ENCODE peak calls at places on chromosomes 13 and 19, in five cellular contexts. H is mammary epithelial cell, G is RWPE1, A is A673, Z is fibroblast of lung. S is an unnamed sample.

GRCh38 chr13:113074401-113074800 is 31.2 kb upstream of the F7 start:
- DNase-seq in H (no peak), G (no peak), A (no peak), Z (no peak), S (no peak)

GRCh38 chr19:1699386-1699785 is 47.0 kb upstream of the TCF3 start:
- DNase-seq in H (no peak), G (no peak), A (no peak), Z (no peak), S (no peak)

GRCh38 chr13:100789481-100789880 is 114.9 kb upstream of the TMTC4 start:
- DNase-seq in H (peak), G (no peak), A (peak), Z (peak), S (peak)

GRCh38 chr13:111610077-111610476 is 289.6 kb downstream of the TEX29 start:
- DNase-seq in H (no peak), G (no peak), A (no peak), Z (no peak), S (no peak)

GRCh38 chr19:15381429-15381828 is 1.8 kb upstream of the AKAP8 start:
- DNase-seq in H (no peak), G (no peak), A (no peak), Z (no peak), S (no peak)

GRCh38 chr19:45280471-45280961 is 29.4 kb downstream of the MARK4 start:
- DNase-seq in H (no peak), G (no peak), A (no peak), Z (no peak), S (peak)

GRCh38 chr13:77946522-77946921 is 27.9 kb upstream of the EDNRB start:
- DNase-seq in H (no peak), G (no peak), A (no peak), Z (no peak), S (no peak)

GRCh38 chr19:34184880-34185491 is 12.7 kb downstream of the LSM14A start:
- DNase-seq in H (no peak), G (no peak), A (no peak), Z (no peak), S (no peak)

GRCh38 chr13:112175162-112176075 is 108.5 kb downstream of the SOX1 start:
- DNase-seq in H (no peak), G (no peak), A (no peak), Z (no peak), S (no peak)

GRCh38 chr19:2239771-2240770 is 3.4 kb downstream of the SF3A2 start:
- DNase-seq in H (no peak), G (no peak), A (no peak), Z (peak), S (no peak)

GRCh38 chr13:59843040-59843439 is 320.7 kb downstream of the DIAPH3 start:
- DNase-seq in H (no peak), G (no peak), A (no peak), Z (no peak), S (no peak)

GRCh38 chr13:109979186-109979585 is 192.8 kb upstream of the IRS2 start:
- DNase-seq in H (peak), G (peak), A (no peak), Z (no peak), S (no peak)

GRCh38 chr13:38954291-38954690 is 36.3 kb downstream of the STOML3 start:
- DNase-seq in H (peak), G (no peak), A (no peak), Z (peak), S (no peak)

GRCh38 chr19:2038284-2039081 is 12.6 kb downstream of the MKNK2 start:
- DNase-seq in H (no peak), G (no peak), A (no peak), Z (no peak), S (no peak)

GRCh38 chr13:74730556-74731331 is 596.5 kb upstream of the KLF12 start:
- DNase-seq in H (no peak), G (no peak), A (no peak), Z (no peak), S (no peak)

GRCh38 chr13:101919541-101920306 is 467.2 kb downstream of the ITGBL1 start:
- DNase-seq in H (no peak), G (no peak), A (no peak), Z (peak), S (no peak)

GRCh38 chr19:33879818-33880575 is 83.3 kb downstream of the KCTD15 start:
- DNase-seq in H (no peak), G (no peak), A (no peak), Z (no peak), S (no peak)

GRCh38 chr13:46184277-46184699 is 2.3 kb upstream of the LCP1 start:
- DNase-seq in H (no peak), G (no peak), A (peak), Z (no peak), S (no peak)

GRCh38 chr13:46909037-46909436 is 12.2 kb upstream of the HTR2A start:
- DNase-seq in H (no peak), G (no peak), A (no peak), Z (peak), S (no peak)

GRCh38 chr19:39130337-39131254 is 5.0 kb downstream of the PAK4 start:
- DNase-seq in H (no peak), G (no peak), A (no peak), Z (no peak), S (no peak)

GRCh38 chr19:41192574-41193419 is at the start of gene CYP2S1:
- DNase-seq in H (peak), G (peak), A (no peak), Z (no peak), S (no peak)

GRCh38 chr13:49097374-49097773 is 121.7 kb downstream of the FNDC3A start:
- DNase-seq in H (peak), G (peak), A (peak), Z (peak), S (no peak)

GRCh38 chr13:30972888-30973377 is 40.5 kb downstream of the TEX26 start:
- DNase-seq in H (no peak), G (no peak), A (no peak), Z (peak), S (no peak)

GRCh38 chr19:58476498-58477015 is 405 bp downstream of the ZNF446 start:
- DNase-seq in H (no peak), G (no peak), A (peak), Z (peak), S (no peak)

GRCh38 chr19:35716735-35716984 is 1.1 kb upstream of the KMT2B start:
- DNase-seq in H (no peak), G (no peak), A (no peak), Z (no peak), S (peak)

GRCh38 chr19:749811-750210 is 1.1 kb upstream of the MISP start:
- DNase-seq in H (no peak), G (no peak), A (no peak), Z (no peak), S (no peak)

GRCh38 chr13:23372264-23372905 is 61.1 kb downstream of the SACS start:
- DNase-seq in H (no peak), G (no peak), A (no peak), Z (peak), S (no peak)

GRCh38 chr19:36417752-36418286 is 625 bp downstream of the ZFP82 start:
- DNase-seq in H (no peak), G (no peak), A (no peak), Z (no peak), S (no peak)

GRCh38 chr19:7494416-7495098 is 5.7 kb upstream of the PEX11G start:
- DNase-seq in H (peak), G (no peak), A (no peak), Z (peak), S (peak)

GRCh38 chr19:35076657-35077056 is 35.1 kb downstream of the HPN start:
- DNase-seq in H (no peak), G (no peak), A (no peak), Z (no peak), S (no peak)

GRCh38 chr19:34188388-34188787 is 16.1 kb downstream of the LSM14A start:
- DNase-seq in H (no peak), G (no peak), A (no peak), Z (no peak), S (no peak)

GRCh38 chr19:15154002-15154612 is 46.7 kb downstream of the NOTCH3 start:
- DNase-seq in H (peak), G (peak), A (peak), Z (peak), S (no peak)

GRCh38 chr13:48263196-48263595 is 30.2 kb downstream of the ITM2B start:
- DNase-seq in H (peak), G (peak), A (no peak), Z (peak), S (no peak)

GRCh38 chr13:34300559-34300958 is 482.6 kb downstream of the RFC3 start:
- DNase-seq in H (peak), G (no peak), A (no peak), Z (peak), S (no peak)

GRCh38 chr19:1590641-1591397 is 1.8 kb downstream of the MBD3 start:
- DNase-seq in H (no peak), G (no peak), A (peak), Z (no peak), S (no peak)

GRCh38 chr13:106981050-106981449 is 413.1 kb upstream of the ARGLU1 start:
- DNase-seq in H (no peak), G (no peak), A (no peak), Z (no peak), S (no peak)
- H3K27ac ChIP-seq in H (no peak), G (no peak), A (no peak), Z (no peak), S (no peak)

DNA sequence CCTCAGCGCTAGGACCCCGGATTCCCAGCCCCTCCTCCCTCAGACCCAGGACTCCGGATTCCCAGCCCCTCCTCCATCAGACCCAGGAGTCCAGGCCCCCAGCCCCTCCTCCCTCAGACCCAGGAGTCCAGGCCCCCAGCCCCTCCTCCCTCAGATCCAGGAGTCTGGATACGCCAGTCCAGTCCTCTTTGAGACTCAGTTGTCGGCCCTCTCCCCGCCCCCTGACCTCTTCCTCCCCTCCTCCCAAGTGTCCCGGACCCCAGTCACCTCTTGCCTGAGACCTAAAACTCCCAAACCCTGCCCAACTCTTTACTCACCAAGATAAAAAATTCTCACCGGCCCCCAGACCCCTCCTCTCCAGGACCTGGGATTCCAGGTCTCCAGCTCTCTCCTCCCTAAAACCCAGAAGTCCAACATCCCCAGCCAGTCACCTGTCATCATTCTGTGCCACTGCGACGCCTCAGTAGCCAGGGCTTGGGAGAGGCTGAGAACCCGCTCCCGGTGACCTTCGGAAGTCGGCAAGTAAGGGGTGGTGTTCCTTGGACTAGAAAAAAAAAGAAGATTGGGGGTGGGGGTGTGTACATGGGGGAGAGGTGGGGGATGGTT is 1.4 kb upstream of the HSD17B14 start:
- DNase-seq in H (no peak), G (no peak), A (no peak), Z (no peak), S (no peak)
- H3K27ac ChIP-seq in H (no peak), G (no peak), A (no peak), Z (peak), S (peak)

GRCh38 chr13:40758811-40759210 is 12.2 kb downstream of the MRPS31 start:
- DNase-seq in H (no peak), G (no peak), A (no peak), Z (no peak), S (no peak)

GRCh38 chr13:40755082-40755755 is 15.8 kb downstream of the MRPS31 start:
- DNase-seq in H (no peak), G (no peak), A (no peak), Z (no peak), S (no peak)

GRCh38 chr13:40756042-40756441 is 14.9 kb downstream of the MRPS31 start:
- DNase-seq in H (no peak), G (no peak), A (no peak), Z (no peak), S (no peak)
- H3K27ac ChIP-seq in H (no peak), G (no peak), A (no peak), Z (no peak), S (no peak)

GRCh38 chr19:4687396-4687795 is 17.3 kb upstream of the MYDGF start:
- DNase-seq in H (no peak), G (no peak), A (no peak), Z (no peak), S (no peak)
- H3K27ac ChIP-seq in H (no peak), G (peak), A (no peak), Z (no peak), S (no peak)

GRCh38 chr19:46491975-46492682 is 3.5 kb downstream of the PNMA8B start:
- DNase-seq in H (no peak), G (no peak), A (no peak), Z (no peak), S (no peak)

GRCh38 chr19:46490774-46491173 is 4.9 kb downstream of the PNMA8B start:
- DNase-seq in H (no peak), G (no peak), A (no peak), Z (no peak), S (no peak)

GRCh38 chr19:46493236-46494114 is 2.2 kb downstream of the PNMA8B start:
- DNase-seq in H (no peak), G (no peak), A (no peak), Z (no peak), S (peak)

GRCh38 chr19:46494115-46494935 is 1.3 kb downstream of the PNMA8B start:
- DNase-seq in H (no peak), G (no peak), A (no peak), Z (no peak), S (no peak)

DNA sequence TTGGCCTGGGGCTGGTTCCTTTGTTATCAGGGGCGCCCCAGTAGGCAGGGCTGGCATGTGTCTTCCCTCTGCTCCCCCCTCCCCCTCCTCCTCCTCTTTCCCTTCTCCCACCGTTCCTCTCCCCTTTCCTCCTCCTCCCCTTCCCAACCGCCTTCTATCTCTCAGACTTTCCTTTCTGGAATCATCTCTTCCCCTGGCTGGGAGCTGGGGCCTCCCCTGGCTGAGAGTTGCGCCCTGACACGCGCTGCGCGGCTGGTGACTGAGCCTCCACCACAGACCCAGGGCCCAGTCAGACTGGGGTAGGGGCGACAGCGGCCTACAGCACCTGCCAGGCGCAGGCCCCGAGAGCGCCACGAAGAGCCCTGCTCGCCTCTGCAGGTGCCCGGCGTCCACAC is 2.8 kb downstream of the PNMA8B start:
- DNase-seq in H (no peak), G (no peak), A (no peak), Z (no peak), S (no peak)
- H3K27ac ChIP-seq in H (no peak), G (no peak), A (no peak), Z (no peak), S (peak)

S was measured in caudate nucleus.